ENCODE peak calls at places on chromosomes 4 and X, in nine cellular contexts. E is NCI-H1417, W is fibroblast of pulmonary artery, J is AG04449, F is brain microvascular endothelial cell, G is neural progenitor cell, R is pancreas, H is NAMALWA, Q is AG08396. P is an unnamed sample.

GRCh38 chr4:168917150-168917779 is 92.8 kb downstream of the CBR4 start:
- DNase-seq in E (peak; percentile 37), W (peak; percentile 80), J (no peak), F (peak; percentile 24), G (peak; percentile 35), R (no peak), H (peak; percentile 54), Q (peak; percentile 23), P (no peak)

GRCh38 chr4:118410143-118410542 is 57.3 kb upstream of the PRSS12 start:
- DNase-seq in E (no peak), W (peak; percentile 53), J (peak; percentile 63), F (peak; percentile 8), G (no peak), R (no peak), H (no peak), Q (peak; percentile 12), P (no peak)

GRCh38 chrX:126165721-126166401 is at the start of gene DCAF12L2:
- DNase-seq in E (no peak), W (no peak), J (no peak), F (no peak), G (peak; percentile 56), R (no peak), H (no peak), Q (no peak), P (no peak)

GRCh38 chrX:85504381-85504780 is 124.9 kb upstream of the POF1B start:
- DNase-seq in E (no peak), W (no peak), J (no peak), F (no peak), G (no peak), R (no peak), H (no peak), Q (no peak), P (no peak)

GRCh38 chrX:150205011-150205410 is 158.1 kb upstream of the MAMLD1 start:
- DNase-seq in E (no peak), W (peak; percentile 40), J (no peak), F (no peak), G (no peak), R (no peak), H (no peak), Q (no peak), P (no peak)

GRCh38 chr4:145285928-145286327 is 105.5 kb upstream of the OTUD4 start:
- DNase-seq in E (no peak), W (peak; percentile 36), J (no peak), F (peak; percentile 7), G (no peak), R (no peak), H (no peak), Q (peak; percentile 14), P (no peak)

GRCh38 chr4:139873111-139873866 is 207.7 kb downstream of the MGST2 start:
- DNase-seq in E (no peak), W (no peak), J (peak; percentile 31), F (no peak), G (no peak), R (no peak), H (no peak), Q (no peak), P (no peak)

GRCh38 chr4:6390357-6390756 is 82.1 kb downstream of the PPP2R2C start:
- DNase-seq in E (no peak), W (no peak), J (no peak), F (no peak), G (peak; percentile 65), R (no peak), H (no peak), Q (no peak), P (no peak)